ENCODE peak calls at places on chromosomes 12 and 14, in four cellular contexts. Q is stimulated activated CD4-positive, alpha-beta T cell treated with anti-CD3 and anti-CD28 coated beads, Interleukin-4, amount 100 ng/mL, for 4 hours; M is heart right ventricle; U is stomach. N is an unnamed sample.

GRCh38 chr14:24428628-24429394 is 657 bp downstream of the CBLN3 start:
- DNase-seq in Q (no peak), M (no peak), U (peak), N (no peak)

GRCh38 chr14:68785817-68786490 is 6.9 kb downstream of the ZFP36L1 start:
- DNase-seq in Q (peak), M (no peak), U (peak), N (peak)

GRCh38 chr14:75011356-75012097 is 8.8 kb downstream of the EIF2B2 start:
- DNase-seq in Q (no peak), M (no peak), U (no peak), N (peak)

GRCh38 chr14:52025310-52025709 is 36.0 kb downstream of the RTRAF start:
- DNase-seq in Q (no peak), M (no peak), U (no peak), N (peak)

GRCh38 chr12:39764944-39765560 is 145.4 kb upstream of the ABCD2 start:
- DNase-seq in Q (no peak), M (no peak), U (no peak), N (peak)

GRCh38 chr12:55930771-55931316 is at the start of gene DGKA:
- DNase-seq in Q (peak), M (peak), U (peak), N (peak)

GRCh38 chr12:93922583-93923006 is 225.8 kb upstream of the PLXNC1 start:
- DNase-seq in Q (no peak), M (no peak), U (no peak), N (no peak)

GRCh38 chr14:94706132-94706531 is 63.8 kb downstream of the GSC start:
- DNase-seq in Q (no peak), M (no peak), U (no peak), N (no peak)

GRCh38 chr14:55665067-55665700 is 85.2 kb downstream of the KTN1 start:
- DNase-seq in Q (no peak), M (no peak), U (no peak), N (no peak)

GRCh38 chr12:78392918-78393317 is 471.7 kb upstream of the SYT1 start:
- DNase-seq in Q (no peak), M (no peak), U (no peak), N (peak)

GRCh38 chr14:99758121-99758871 is 34.9 kb upstream of the EML1 start:
- DNase-seq in Q (no peak), M (no peak), U (no peak), N (peak)

GRCh38 chr12:47797432-47797831 is 22.3 kb downstream of the HDAC7 start:
- DNase-seq in Q (no peak), M (no peak), U (peak), N (no peak)

GRCh38 chr12:111664961-111665865 is 20.5 kb downstream of the BRAP start:
- DNase-seq in Q (no peak), M (no peak), U (no peak), N (no peak)

GRCh38 chr14:56359245-56359644 is 220.4 kb upstream of the TMEM260 start:
- DNase-seq in Q (no peak), M (no peak), U (no peak), N (no peak)

GRCh38 chr14:23177181-23177580 is 6.3 kb downstream of the SLC7A8 start:
- DNase-seq in Q (no peak), M (no peak), U (peak), N (no peak)

GRCh38 chr14:99344051-99344450 is 72.1 kb upstream of the BCL11B start:
- DNase-seq in Q (no peak), M (no peak), U (no peak), N (no peak)

GRCh38 chr12:89230376-89231101 is 121.8 kb downstream of the DUSP6 start:
- DNase-seq in Q (no peak), M (no peak), U (no peak), N (peak)

GRCh38 chr12:481422-481821 is 21.7 kb downstream of the B4GALNT3 start:
- DNase-seq in Q (no peak), M (peak), U (peak), N (no peak)

GRCh38 chr12:57110189-57111045 is 745 bp downstream of the STAT6 start:
- DNase-seq in Q (peak), M (peak), U (peak), N (peak)

GRCh38 chr14:70073924-70074566 is 114.7 kb downstream of the SLC8A3 start:
- DNase-seq in Q (peak), M (peak), U (peak), N (peak)

GRCh38 chr14:77355811-77356210 is 21.1 kb downstream of the TMED8 start:
- DNase-seq in Q (no peak), M (no peak), U (no peak), N (no peak)

GRCh38 chr14:36617824-36618223 is 35.4 kb upstream of the NKX2-8 start:
- DNase-seq in Q (no peak), M (no peak), U (no peak), N (no peak)

GRCh38 chr14:72443991-72444431 is 449.9 kb downstream of the DPF3 start:
- DNase-seq in Q (peak), M (no peak), U (no peak), N (no peak)

GRCh38 chr14:83838221-83838620 is 1691.7 kb upstream of the FLRT2 start:
- DNase-seq in Q (no peak), M (no peak), U (no peak), N (no peak)

GRCh38 chr14:52790011-52790755 is 1.2 kb downstream of the GNPNAT1 start:
- DNase-seq in Q (no peak), M (no peak), U (no peak), N (no peak)

GRCh38 chr14:89340200-89340667 is 76.8 kb downstream of the FOXN3 start:
- DNase-seq in Q (no peak), M (no peak), U (no peak), N (peak)

GRCh38 chr12:93819048-93819491 is 141.9 kb downstream of the CRADD start:
- DNase-seq in Q (no peak), M (peak), U (peak), N (peak)

GRCh38 chr12:32303171-32303570 is 96.2 kb upstream of the FGD4 start:
- DNase-seq in Q (no peak), M (no peak), U (no peak), N (peak)

GRCh38 chr12:46944104-46944503 is 118.3 kb upstream of the SLC38A4 start:
- DNase-seq in Q (no peak), M (no peak), U (no peak), N (peak)

GRCh38 chr14:95137164-95137803 is 20.0 kb downstream of the DICER1 start:
- DNase-seq in Q (no peak), M (no peak), U (no peak), N (no peak)

GRCh38 chr14:74571901-74572828 is 39.9 kb downstream of the LTBP2 start:
- DNase-seq in Q (no peak), M (no peak), U (no peak), N (peak)

GRCh38 chr14:61188196-61188595 is 92.9 kb downstream of the TMEM30B start:
- DNase-seq in Q (no peak), M (peak), U (no peak), N (peak)

GRCh38 chr12:11949738-11950403 is 120.9 kb upstream of the BCL2L14 start:
- DNase-seq in Q (no peak), M (no peak), U (peak), N (no peak)

GRCh38 chr12:124370384-124370783 is 75.5 kb downstream of the RFLNA start:
- DNase-seq in Q (no peak), M (no peak), U (no peak), N (no peak)

GRCh38 chr14:58026967-58027366 is 125.0 kb downstream of the ARMH4 start:
- DNase-seq in Q (no peak), M (no peak), U (no peak), N (no peak)